ENCODE peak calls at places on chromosome 11, in four cellular contexts. B is GM23338; F is stimulated activated CD8-positive, alpha-beta memory T cell treated with anti-CD3 and anti-CD28 coated beads, Interleukin-2, amount 100 ng/mL, for 48 hours; J is fibroblast of the aortic adventitia. W is an unnamed sample.

GRCh38 chr11:103953797-103954495 is 82.5 kb upstream of the DDI1 start:
- DNase-seq in F (no peak), J (no peak), B (no peak), W (no peak)

GRCh38 chr11:35688023-35688422 is 25.4 kb downstream of the TRIM44 start:
- DNase-seq in J (peak; percentile 46), F (no peak), B (no peak), W (no peak)

GRCh38 chr11:43327987-43328386 is 16.2 kb downstream of the API5 start:
- DNase-seq in J (peak; percentile 94), B (no peak), F (no peak), W (peak; percentile 4)

GRCh38 chr11:15955595-15955994 is 400.8 kb downstream of the SOX6 start:
- DNase-seq in J (no peak), B (no peak), F (no peak), W (no peak)

GRCh38 chr11:100726709-100727108 is 39.6 kb downstream of the ARHGAP42 start:
- DNase-seq in F (no peak), B (peak; percentile 62), J (no peak), W (no peak)

GRCh38 chr11:33310720-33311500 is 53.7 kb downstream of the HIPK3 start:
- DNase-seq in B (peak; percentile 59), F (no peak), J (no peak), W (no peak)

GRCh38 chr11:66068154-66068821 is 1.8 kb upstream of the PACS1 start:
- DNase-seq in J (peak; percentile 73), B (peak; percentile 92), F (peak; percentile 70), W (peak; percentile 54)

GRCh38 chr11:87840786-87841185 is 334.5 kb downstream of the RAB38 start:
- DNase-seq in B (no peak), F (no peak), J (no peak), W (no peak)

GRCh38 chr11:115168229-115168671 is 336.0 kb downstream of the CADM1 start:
- DNase-seq in F (no peak), B (no peak), J (no peak), W (no peak)